ENCODE peak calls at places on chromosomes 16 and 17, in ten cellular contexts. Q is neural progenitor cell; W is iris pigment epithelial cell; I is fibroblast of mammary gland; F is kidney tubule cell; P is stimulated activated CD8-positive, alpha-beta memory T cell treated with anti-CD3 and anti-CD28 coated beads, Interleukin-7, amount 100 ng/mL, for 24 hours; O is mesothelial cell of epicardium; C is naive B cell; B is stimulated activated CD4-positive, alpha-beta T cell treated with anti-CD3 and anti-CD28 coated beads, Interleukin-4, amount 100 ng/mL, for 48 hours; A is NCI-H1436. Z is an unnamed sample.

GRCh38 chr17:80032614-80033171 is 3.0 kb downstream of the TBC1D16 start:
- DNase-seq in F (no peak), A (no peak), O (no peak), B (no peak), I (no peak), Q (no peak), W (no peak), P (no peak), C (no peak), Z (no peak)

GRCh38 chr16:51359141-51359960 is 208.3 kb upstream of the SALL1 start:
- DNase-seq in C (no peak), W (peak), B (no peak), I (no peak), F (no peak), Q (peak), P (no peak), O (no peak), A (no peak), Z (peak)

GRCh38 chr17:73168667-73169066 is 3.9 kb downstream of the SSTR2 start:
- DNase-seq in O (no peak), I (no peak), F (no peak), A (no peak), C (no peak), W (no peak), Q (no peak), P (no peak), B (no peak), Z (no peak)

GRCh38 chr17:79678091-79678731 is 52.5 kb upstream of the ENPP7 start:
- DNase-seq in P (no peak), O (no peak), C (no peak), I (no peak), F (no peak), W (no peak), B (no peak), Q (no peak), A (no peak), Z (no peak)

GRCh38 chr17:17827826-17828621 is 8.8 kb downstream of the SREBF1 start:
- DNase-seq in F (no peak), I (no peak), O (no peak), C (no peak), A (no peak), W (no peak), B (no peak), Q (no peak), P (no peak), Z (no peak)

GRCh38 chr16:15041260-15042011 is 14.4 kb downstream of the NTAN1 start:
- DNase-seq in W (peak), Q (peak), P (no peak), O (no peak), F (no peak), I (peak), B (no peak), C (no peak), A (no peak), Z (peak)

GRCh38 chr17:20896153-20896649 is 146.6 kb downstream of the USP22 start:
- DNase-seq in Q (no peak), O (no peak), W (peak), A (no peak), P (no peak), F (no peak), C (peak), B (peak), I (peak), Z (peak)

GRCh38 chr17:41571561-41572434 is at the start of gene KRT9:
- DNase-seq in B (no peak), O (no peak), A (peak), Q (no peak), I (no peak), P (no peak), C (no peak), W (no peak), F (no peak), Z (no peak)

GRCh38 chr17:40450175-40450574 is 6.9 kb downstream of the IGFBP4 start:
- DNase-seq in I (peak), B (peak), W (no peak), O (no peak), C (no peak), Q (peak), P (peak), A (no peak), F (peak), Z (peak)

GRCh38 chr16:87186440-87186839 is 130.8 kb downstream of the C16orf95 start:
- DNase-seq in I (no peak), C (no peak), Q (peak), A (no peak), W (no peak), O (no peak), P (no peak), B (no peak), F (no peak), Z (peak)

GRCh38 chr17:45289316-45290268 is 27.2 kb downstream of the MAP3K14 start:
- DNase-seq in I (no peak), O (no peak), B (no peak), P (no peak), F (no peak), C (no peak), Q (no peak), W (no peak), A (no peak), Z (no peak)

GRCh38 chr16:75019007-75019406 is 20.2 kb downstream of the ZNRF1 start:
- DNase-seq in I (peak), B (no peak), F (peak), W (peak), O (no peak), Q (no peak), P (no peak), C (no peak), A (no peak), Z (no peak)

GRCh38 chr17:19384723-19385391 is 2.1 kb downstream of the MFAP4 start:
- DNase-seq in A (peak), I (peak), Q (no peak), P (no peak), C (no peak), F (no peak), W (peak), B (no peak), O (no peak), Z (peak)

GRCh38 chr16:8740775-8741355 is 56.6 kb downstream of the TMEM186 start:
- DNase-seq in A (no peak), B (no peak), Q (no peak), I (no peak), O (no peak), W (no peak), P (no peak), F (no peak), C (no peak), Z (no peak)

Z was measured in GM23338.